ENCODE peak calls at places on chromosomes 13 and 19, in ten cellular contexts. J is fibroblast of the aortic adventitia; E is PC-3; Y is A673; F is endothelial cell of umbilical vein; L is thoracic aorta; C is CD8-positive, alpha-beta T cell; H is IMR-90; B is dorsolateral prefrontal cortex; D is cardiac fibroblast. Z is an unnamed sample.
A peak's percentile ranks its signal among the peaks of the same experiment; 100 is the strongest.

GRCh38 chr13:114017028-114017630 is 43.3 kb upstream of the C13orf46 start:
- DNase-seq in J (peak; percentile 50), E (peak; percentile 27), Y (no peak), F (no peak), L (no peak), C (no peak), H (peak; percentile 42), B (no peak), D (peak; percentile 43), Z (no peak)

GRCh38 chr13:78372581-78372980 is 230.8 kb downstream of the POU4F1 start:
- DNase-seq in J (no peak), E (no peak), Y (peak; percentile 56), F (no peak), L (no peak), C (no peak), H (no peak), B (no peak), D (peak; percentile 58), Z (no peak)

GRCh38 chr13:43285891-43286602 is 262.7 kb downstream of the DNAJC15 start:
- DNase-seq in J (peak; percentile 69), E (peak; percentile 33), Y (peak; percentile 93), F (no peak), L (no peak), C (no peak), H (peak; percentile 68), B (no peak), D (peak; percentile 36), Z (no peak)

GRCh38 chr13:32309812-32310706 is 5.1 kb downstream of the ZAR1L start:
- DNase-seq in J (peak; percentile 85), E (peak; percentile 65), Y (peak; percentile 69), F (peak; percentile 72), L (no peak), C (no peak), H (peak; percentile 72), B (peak; percentile 15), D (peak; percentile 82), Z (peak; percentile 49)

GRCh38 chr19:48633148-48634035 is 3.8 kb downstream of the DBP start:
- DNase-seq in J (no peak), E (no peak), Y (no peak), F (no peak), L (no peak), C (no peak), H (no peak), B (no peak), D (no peak), Z (no peak)

GRCh38 chr19:1676351-1677266 is 24.2 kb upstream of the TCF3 start:
- DNase-seq in J (no peak), E (no peak), Y (no peak), F (no peak), L (no peak), C (no peak), H (no peak), B (no peak), D (no peak), Z (no peak)

GRCh38 chr19:51810228-51810627 is 15.3 kb downstream of the FPR3 start:
- DNase-seq in J (peak; percentile 44), E (peak; percentile 71), Y (peak; percentile 70), F (no peak), L (no peak), C (no peak), H (no peak), B (no peak), D (peak; percentile 32), Z (no peak)

GRCh38 chr19:54803410-54803809 is at the start of gene KIR2DL4:
- DNase-seq in J (no peak), E (no peak), Y (no peak), F (no peak), L (no peak), C (no peak), H (no peak), B (no peak), D (no peak), Z (no peak)

GRCh38 chr19:3340340-3340739 is 26.0 kb upstream of the NFIC start:
- DNase-seq in J (no peak), E (no peak), Y (no peak), F (no peak), L (no peak), C (no peak), H (no peak), B (no peak), D (no peak), Z (no peak)

GRCh38 chr13:88622362-88622973 is 951.3 kb downstream of the SLITRK5 start:
- DNase-seq in J (no peak), E (no peak), Y (no peak), F (no peak), L (no peak), C (peak; percentile 57), H (no peak), B (no peak), D (no peak), Z (no peak)

GRCh38 chr19:11963566-11964355 is 1.1 kb upstream of the ZNF763 start:
- DNase-seq in J (peak; percentile 77), E (peak; percentile 57), Y (peak; percentile 86), F (peak; percentile 25), L (peak; percentile 31), C (peak; percentile 83), H (peak; percentile 61), B (peak; percentile 80), D (peak; percentile 79), Z (peak; percentile 84)

GRCh38 chr19:5913739-5914357 is at the start of gene CAPS:
- DNase-seq in J (peak; percentile 69), E (peak; percentile 97), Y (no peak), F (no peak), L (no peak), C (no peak), H (peak; percentile 23), B (no peak), D (peak; percentile 36), Z (peak; percentile 63)

GRCh38 chr19:10074153-10074552 is 12.0 kb upstream of the SHFL start:
- DNase-seq in J (peak; percentile 29), E (peak; percentile 50), Y (peak; percentile 68), F (peak; percentile 25), L (no peak), C (no peak), H (peak; percentile 36), B (no peak), D (peak; percentile 63), Z (peak; percentile 14)

GRCh38 chr13:42970824-42971669 is 21.0 kb downstream of the EPSTI1 start:
- DNase-seq in J (peak; percentile 51), E (peak; percentile 70), Y (peak; percentile 74), F (peak; percentile 59), L (no peak), C (no peak), H (peak; percentile 43), B (no peak), D (peak; percentile 74), Z (peak; percentile 32)

DNA sequence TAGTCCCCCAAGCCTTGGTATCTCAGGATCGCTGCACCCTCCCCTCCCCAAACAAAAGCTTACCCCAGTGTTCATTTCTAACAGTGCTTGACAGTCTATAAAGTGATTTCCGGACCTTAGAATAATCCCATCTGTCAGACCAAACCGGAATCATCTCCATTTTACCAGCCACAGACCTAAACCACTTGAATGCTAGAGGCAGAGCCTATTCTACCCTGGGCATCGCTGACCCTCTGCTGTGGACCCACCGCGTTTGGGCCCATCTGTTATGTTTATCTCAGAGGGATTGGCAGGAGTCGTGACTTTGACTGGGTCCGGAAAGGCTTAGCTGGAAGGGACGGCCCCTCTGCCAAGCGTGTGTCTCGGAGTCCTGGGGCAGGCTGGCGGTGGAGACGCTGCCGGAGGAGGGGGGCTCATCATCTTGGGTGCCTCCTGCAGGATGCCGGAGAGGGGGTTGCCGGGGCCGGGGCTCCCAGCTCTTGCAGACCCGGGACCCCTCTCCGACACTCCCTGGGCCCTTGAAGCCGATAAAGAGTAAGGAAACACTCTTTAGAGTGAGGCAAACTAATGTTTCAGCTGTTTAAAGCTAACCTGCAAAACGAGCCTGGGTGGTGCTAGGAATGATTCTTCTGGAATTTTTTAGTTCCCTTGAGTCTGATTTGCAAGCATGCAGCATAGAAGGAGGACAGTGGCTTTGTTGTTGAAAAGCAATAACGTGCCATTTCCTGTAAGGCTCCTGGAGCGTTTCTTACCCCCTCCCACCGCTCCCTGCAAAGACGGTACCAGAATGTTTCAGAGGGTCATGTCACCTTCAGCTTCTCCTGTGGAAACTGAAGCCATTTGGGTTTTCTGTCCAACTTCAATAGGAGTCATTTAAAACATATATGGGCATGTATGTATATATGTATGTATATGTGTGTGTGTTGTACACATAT is 1.3 kb downstream of the SLC25A42 start:
- DNase-seq in J (no peak), E (peak; percentile 19), Y (peak; percentile 54), F (peak; percentile 28), L (no peak), C (peak; percentile 55), H (no peak), B (no peak), D (no peak), Z (peak; percentile 24)
- H3K4me3 ChIP-seq in J (peak overlapping the region; percentile 89), E (peak overlapping the region; percentile 71), Y (peak overlapping the region; percentile 59), F (peak overlapping the region; percentile 47), L (peak overlapping the region; percentile 77), C (peak overlapping the region; percentile 61), H (peak overlapping the region; percentile 64), B (peak overlapping the region; percentile 88), D (peak overlapping the region; percentile 76), Z (peak overlapping the region; percentile 86)

DNA sequence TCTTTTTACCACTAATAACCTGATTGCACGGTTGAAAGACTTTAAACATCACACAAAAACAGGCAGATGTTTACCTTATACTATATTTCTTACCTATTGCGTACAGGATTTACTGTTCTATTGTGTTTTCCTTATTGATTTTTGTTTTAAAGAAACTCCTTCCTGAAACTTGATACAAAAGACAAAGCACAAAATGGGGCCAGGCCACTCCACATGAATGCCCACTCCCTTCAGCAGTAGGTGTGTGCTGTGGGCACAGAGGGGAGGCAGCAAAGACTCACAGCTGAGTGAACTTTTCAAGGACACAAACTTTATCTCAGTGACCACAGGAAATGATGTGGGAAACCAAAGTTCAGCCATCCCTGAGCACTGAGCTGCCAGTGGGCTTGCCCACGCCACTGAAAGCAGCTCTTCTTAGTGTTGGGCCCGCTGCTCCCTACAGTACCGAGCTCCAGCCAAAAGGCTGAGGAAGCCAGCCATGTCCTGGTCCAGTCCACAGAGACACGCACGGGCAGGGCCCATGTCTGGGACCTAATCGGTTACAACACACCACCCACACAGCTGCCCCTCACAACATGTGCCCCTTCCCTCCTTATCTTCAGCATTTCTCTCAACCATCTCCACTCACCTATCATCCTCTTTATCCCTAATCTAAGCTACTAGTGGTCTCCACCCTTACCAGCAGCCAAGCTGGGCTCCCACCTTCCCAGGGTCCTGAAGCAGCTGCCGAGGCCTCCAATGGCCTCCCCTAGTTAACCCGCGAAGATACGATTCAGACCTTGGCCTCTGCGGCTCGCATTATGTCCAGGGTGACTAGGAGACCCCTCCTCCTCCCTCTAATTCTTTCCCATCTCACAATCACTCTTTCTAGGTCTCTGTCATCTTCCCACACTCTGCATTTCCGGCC is 39.5 kb downstream of the ATP7B start:
- DNase-seq in J (no peak), E (no peak), Y (no peak), F (no peak), L (no peak), C (no peak), H (no peak), B (no peak), D (no peak), Z (no peak)
- TF ChIP-seq CTCF in J (no peak), E (no peak), Y (no peak), F (no peak), L (no peak), C (no peak), H (no peak), B (no peak), D (no peak), Z (no peak)

GRCh38 chr13:27955192-27955591 is 13.9 kb downstream of the CDX2 start:
- DNase-seq in J (no peak), E (no peak), Y (no peak), F (no peak), L (no peak), C (no peak), H (no peak), B (no peak), D (no peak), Z (no peak)
- H3K4me3 ChIP-seq in J (no peak overlapping the region), E (no peak overlapping the region), Y (no peak overlapping the region), F (no peak overlapping the region), L (no peak overlapping the region), C (no peak overlapping the region), H (no peak overlapping the region), B (no peak overlapping the region), D (no peak overlapping the region), Z (no peak overlapping the region)

GRCh38 chr13:67776171-67776570 is 546.0 kb upstream of the PCDH9 start:
- DNase-seq in J (no peak), E (no peak), Y (peak; percentile 87), F (no peak), L (no peak), C (no peak), H (no peak), B (no peak), D (no peak), Z (no peak)
- TF ChIP-seq CTCF in J (no peak), E (no peak), Y (no peak), F (no peak), L (no peak), C (no peak), H (no peak), B (no peak), D (no peak), Z (no peak)